ENCODE peak calls at places on chromosomes 13 and 19, in six cellular contexts. One of them, this sample, is unnamed. For H3K4me1 and H3K36me3, the result is how much of the 10 kb centered on the place peaks cover.

GRCh38 chr13:108924154-108924940 is 294.9 kb downstream of the MYO16 start:
- DNase-seq in suprapubic skin: no peak
- DNase-seq in GM23248: peak
- DNase-seq in Panc1: no peak
- DNase-seq in CD4-positive, CD25-positive, alpha-beta regulatory T cell: no peak
- DNase-seq in small intestine: no peak
- DNase-seq in this sample: no peak

GRCh38 chr13:31725841-31726240 is 13.5 kb upstream of the RXFP2 start:
- DNase-seq in suprapubic skin: no peak
- DNase-seq in GM23248: no peak
- DNase-seq in Panc1: peak
- DNase-seq in CD4-positive, CD25-positive, alpha-beta regulatory T cell: no peak
- DNase-seq in small intestine: no peak
- DNase-seq in this sample: no peak

GRCh38 chr19:56083668-56084067 is 37.4 kb downstream of the ZNF787 start:
- DNase-seq in suprapubic skin: no peak
- DNase-seq in GM23248: no peak
- DNase-seq in Panc1: no peak
- DNase-seq in CD4-positive, CD25-positive, alpha-beta regulatory T cell: no peak
- DNase-seq in small intestine: no peak
- DNase-seq in this sample: no peak

GRCh38 chr19:28485300-28485699 is 727.7 kb downstream of the UQCRFS1 start:
- DNase-seq in suprapubic skin: no peak
- DNase-seq in GM23248: no peak
- DNase-seq in Panc1: no peak
- DNase-seq in CD4-positive, CD25-positive, alpha-beta regulatory T cell: no peak
- DNase-seq in small intestine: peak
- DNase-seq in this sample: no peak

GRCh38 chr19:37998801-37999308 is 91.8 kb downstream of the SIPA1L3 start:
- DNase-seq in suprapubic skin: no peak
- DNase-seq in GM23248: no peak
- DNase-seq in Panc1: no peak
- DNase-seq in CD4-positive, CD25-positive, alpha-beta regulatory T cell: no peak
- DNase-seq in small intestine: no peak
- DNase-seq in this sample: no peak

GRCh38 chr13:26653310-26653709 is 95.8 kb downstream of the WASF3 start:
- DNase-seq in suprapubic skin: no peak
- DNase-seq in GM23248: peak
- DNase-seq in Panc1: no peak
- DNase-seq in CD4-positive, CD25-positive, alpha-beta regulatory T cell: no peak
- DNase-seq in small intestine: no peak
- DNase-seq in this sample: no peak

GRCh38 chr19:39356073-39356472 is 13.9 kb downstream of the SAMD4B start:
- DNase-seq in suprapubic skin: no peak
- DNase-seq in GM23248: no peak
- DNase-seq in Panc1: no peak
- DNase-seq in CD4-positive, CD25-positive, alpha-beta regulatory T cell: no peak
- DNase-seq in small intestine: no peak
- DNase-seq in this sample: no peak

GRCh38 chr13:33639158-33639557 is 178.8 kb upstream of the RFC3 start:
- DNase-seq in suprapubic skin: no peak
- DNase-seq in GM23248: peak
- DNase-seq in Panc1: no peak
- DNase-seq in CD4-positive, CD25-positive, alpha-beta regulatory T cell: no peak
- DNase-seq in small intestine: peak
- DNase-seq in this sample: no peak

GRCh38 chr19:5686647-5687359 is 3.3 kb upstream of the RPL36 start:
- DNase-seq in suprapubic skin: peak
- DNase-seq in GM23248: peak
- DNase-seq in Panc1: peak
- DNase-seq in CD4-positive, CD25-positive, alpha-beta regulatory T cell: peak
- DNase-seq in small intestine: peak
- DNase-seq in this sample: peak

GRCh38 chr13:60047943-60048342 is 115.8 kb downstream of the DIAPH3 start:
- DNase-seq in suprapubic skin: no peak
- DNase-seq in GM23248: no peak
- DNase-seq in Panc1: no peak
- DNase-seq in CD4-positive, CD25-positive, alpha-beta regulatory T cell: no peak
- DNase-seq in small intestine: no peak
- DNase-seq in this sample: no peak

GRCh38 chr19:49869009-49869483 is 1.7 kb upstream of the PNKP start:
- DNase-seq in suprapubic skin: no peak
- DNase-seq in GM23248: no peak
- DNase-seq in Panc1: no peak
- DNase-seq in CD4-positive, CD25-positive, alpha-beta regulatory T cell: no peak
- DNase-seq in small intestine: no peak
- DNase-seq in this sample: no peak

GRCh38 chr13:93199856-93200255 is 26.8 kb upstream of the GPC6 start:
- DNase-seq in suprapubic skin: no peak
- DNase-seq in GM23248: no peak
- DNase-seq in Panc1: no peak
- DNase-seq in CD4-positive, CD25-positive, alpha-beta regulatory T cell: no peak
- DNase-seq in small intestine: no peak
- DNase-seq in this sample: no peak

GRCh38 chr13:78909276-78909675 is 250.3 kb upstream of the OBI1 start:
- DNase-seq in suprapubic skin: no peak
- DNase-seq in GM23248: no peak
- DNase-seq in Panc1: no peak
- DNase-seq in CD4-positive, CD25-positive, alpha-beta regulatory T cell: no peak
- DNase-seq in small intestine: no peak
- DNase-seq in this sample: no peak

GRCh38 chr19:38733493-38734175 is 10.6 kb downstream of the CAPN12 start:
- DNase-seq in suprapubic skin: no peak
- DNase-seq in GM23248: peak
- DNase-seq in Panc1: no peak
- DNase-seq in CD4-positive, CD25-positive, alpha-beta regulatory T cell: no peak
- DNase-seq in small intestine: peak
- DNase-seq in this sample: no peak

GRCh38 chr13:46178143-46178542 is 3.8 kb downstream of the LCP1 start:
- DNase-seq in suprapubic skin: no peak
- DNase-seq in GM23248: no peak
- DNase-seq in Panc1: no peak
- DNase-seq in CD4-positive, CD25-positive, alpha-beta regulatory T cell: no peak
- DNase-seq in small intestine: no peak
- DNase-seq in this sample: no peak

GRCh38 chr19:2041436-2041685 is 9.7 kb downstream of the MKNK2 start:
- DNase-seq in suprapubic skin: no peak
- DNase-seq in GM23248: no peak
- DNase-seq in Panc1: no peak
- DNase-seq in CD4-positive, CD25-positive, alpha-beta regulatory T cell: no peak
- DNase-seq in small intestine: no peak
- DNase-seq in this sample: no peak
- H3K4me1 ChIP-seq in suprapubic skin: half or more
- H3K4me1 ChIP-seq in GM23248: under half
- H3K4me1 ChIP-seq in Panc1: under half
- H3K4me1 ChIP-seq in CD4-positive, CD25-positive, alpha-beta regulatory T cell: half or more
- H3K4me1 ChIP-seq in small intestine: under half
- H3K4me1 ChIP-seq in this sample: under half

GRCh38 chr19:57907394-57907793 is 9.0 kb downstream of the ZNF417 start:
- DNase-seq in suprapubic skin: no peak
- DNase-seq in GM23248: no peak
- DNase-seq in Panc1: no peak
- DNase-seq in CD4-positive, CD25-positive, alpha-beta regulatory T cell: no peak
- DNase-seq in small intestine: no peak
- DNase-seq in this sample: no peak
- H3K36me3 ChIP-seq in suprapubic skin: half or more
- H3K36me3 ChIP-seq in GM23248: under half
- H3K36me3 ChIP-seq in Panc1: under half
- H3K36me3 ChIP-seq in CD4-positive, CD25-positive, alpha-beta regulatory T cell: under half
- H3K36me3 ChIP-seq in small intestine: under half
- H3K36me3 ChIP-seq in this sample: under half

DNA sequence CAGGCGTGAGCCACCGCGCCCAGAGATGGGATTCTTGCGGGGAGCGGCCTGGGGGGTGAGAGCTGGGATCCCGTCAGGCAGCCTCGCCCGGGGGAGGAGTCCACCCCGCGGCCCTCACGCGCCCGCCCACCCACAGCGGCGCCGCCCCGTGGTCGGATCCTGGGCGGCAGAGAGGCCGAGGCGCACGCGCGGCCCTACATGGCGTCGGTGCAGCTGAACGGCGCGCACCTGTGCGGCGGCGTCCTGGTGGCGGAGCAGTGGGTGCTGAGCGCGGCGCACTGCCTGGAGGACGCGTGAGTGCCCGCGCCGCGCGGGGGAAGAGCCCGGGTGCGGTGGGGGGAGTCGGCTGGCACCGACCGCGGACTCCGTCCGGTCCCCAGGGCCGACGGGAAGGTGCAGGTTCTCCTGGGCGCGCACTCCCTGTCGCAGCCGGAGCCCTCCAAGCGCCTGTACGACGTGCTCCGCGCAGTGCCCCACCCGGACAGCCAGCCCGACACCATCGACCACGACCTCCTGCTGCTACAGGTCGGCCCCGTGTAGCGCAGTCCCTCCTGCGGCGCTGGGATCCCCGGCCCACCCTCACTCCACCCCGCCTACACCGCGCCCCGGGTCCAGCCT is 1.1 kb downstream of the CFD start:
- DNase-seq in suprapubic skin: no peak
- DNase-seq in GM23248: peak
- DNase-seq in Panc1: no peak
- DNase-seq in CD4-positive, CD25-positive, alpha-beta regulatory T cell: peak
- DNase-seq in small intestine: peak
- DNase-seq in this sample: no peak
- H3K27ac ChIP-seq in suprapubic skin: peak
- H3K27ac ChIP-seq in GM23248: no peak
- H3K27ac ChIP-seq in Panc1: no peak
- H3K27ac ChIP-seq in CD4-positive, CD25-positive, alpha-beta regulatory T cell: no peak
- H3K27ac ChIP-seq in small intestine: no peak
- H3K27ac ChIP-seq in this sample: no peak

GRCh38 chr13:50123515-50123861 is 108.2 kb downstream of the KCNRG start:
- DNase-seq in suprapubic skin: no peak
- DNase-seq in GM23248: no peak
- DNase-seq in Panc1: no peak
- DNase-seq in CD4-positive, CD25-positive, alpha-beta regulatory T cell: no peak
- DNase-seq in small intestine: no peak
- DNase-seq in this sample: no peak
- H3K4me1 ChIP-seq in suprapubic skin: under half
- H3K4me1 ChIP-seq in GM23248: under half
- H3K4me1 ChIP-seq in Panc1: under half
- H3K4me1 ChIP-seq in CD4-positive, CD25-positive, alpha-beta regulatory T cell: half or more
- H3K4me1 ChIP-seq in small intestine: under half
- H3K4me1 ChIP-seq in this sample: under half

GRCh38 chr19:45267296-45267695 is 16.2 kb downstream of the MARK4 start:
- DNase-seq in suprapubic skin: no peak
- DNase-seq in GM23248: no peak
- DNase-seq in Panc1: no peak
- DNase-seq in CD4-positive, CD25-positive, alpha-beta regulatory T cell: no peak
- DNase-seq in small intestine: no peak
- DNase-seq in this sample: no peak
- H3K36me3 ChIP-seq in suprapubic skin: half or more
- H3K36me3 ChIP-seq in GM23248: under half
- H3K36me3 ChIP-seq in Panc1: under half
- H3K36me3 ChIP-seq in CD4-positive, CD25-positive, alpha-beta regulatory T cell: under half
- H3K36me3 ChIP-seq in small intestine: under half
- H3K36me3 ChIP-seq in this sample: under half

GRCh38 chr13:106987435-106987800 is 419.5 kb upstream of the ARGLU1 start:
- DNase-seq in suprapubic skin: no peak
- DNase-seq in GM23248: no peak
- DNase-seq in Panc1: no peak
- DNase-seq in CD4-positive, CD25-positive, alpha-beta regulatory T cell: no peak
- DNase-seq in small intestine: no peak
- DNase-seq in this sample: no peak

GRCh38 chr13:106989866-106990265 is 421.9 kb upstream of the ARGLU1 start:
- DNase-seq in suprapubic skin: no peak
- DNase-seq in GM23248: no peak
- DNase-seq in Panc1: no peak
- DNase-seq in CD4-positive, CD25-positive, alpha-beta regulatory T cell: no peak
- DNase-seq in small intestine: no peak
- DNase-seq in this sample: no peak

GRCh38 chr13:106986033-106986484 is 418.1 kb upstream of the ARGLU1 start:
- DNase-seq in suprapubic skin: no peak
- DNase-seq in GM23248: peak
- DNase-seq in Panc1: no peak
- DNase-seq in CD4-positive, CD25-positive, alpha-beta regulatory T cell: no peak
- DNase-seq in small intestine: peak
- DNase-seq in this sample: peak

GRCh38 chr13:106986687-106987434 is 418.9 kb upstream of the ARGLU1 start:
- DNase-seq in suprapubic skin: no peak
- DNase-seq in GM23248: no peak
- DNase-seq in Panc1: no peak
- DNase-seq in CD4-positive, CD25-positive, alpha-beta regulatory T cell: no peak
- DNase-seq in small intestine: no peak
- DNase-seq in this sample: no peak

DNA sequence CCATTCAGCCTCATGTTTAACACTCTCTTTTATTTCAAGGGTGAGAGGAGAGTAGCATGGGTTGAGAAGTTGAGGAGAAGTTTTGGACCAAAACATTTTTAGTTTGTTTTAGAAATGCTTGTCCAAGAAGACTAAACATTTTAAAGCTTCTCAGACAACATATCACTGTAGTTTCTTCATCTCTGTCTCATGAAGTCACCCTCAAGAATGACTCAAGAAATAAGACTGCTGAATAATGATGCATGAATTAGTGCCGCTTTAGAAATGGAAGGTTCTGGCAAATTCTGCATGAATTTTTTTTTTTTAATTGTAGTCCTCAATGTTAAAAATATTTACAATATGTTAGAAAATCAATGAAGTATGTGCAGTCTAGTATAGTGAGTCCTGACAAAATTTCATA is 422.7 kb upstream of the ARGLU1 start:
- DNase-seq in suprapubic skin: no peak
- DNase-seq in GM23248: no peak
- DNase-seq in Panc1: no peak
- DNase-seq in CD4-positive, CD25-positive, alpha-beta regulatory T cell: no peak
- DNase-seq in small intestine: no peak
- DNase-seq in this sample: no peak
- H3K27ac ChIP-seq in suprapubic skin: no peak
- H3K27ac ChIP-seq in GM23248: no peak
- H3K27ac ChIP-seq in Panc1: no peak
- H3K27ac ChIP-seq in CD4-positive, CD25-positive, alpha-beta regulatory T cell: no peak
- H3K27ac ChIP-seq in small intestine: no peak
- H3K27ac ChIP-seq in this sample: no peak

This sample was measured in iPS DF 6.9.